ENCODE peak calls at places on chromosomes 3 and 15, in six cellular contexts. D is fibroblast of lung, W is neural progenitor cell, Y is H9, G is A549, J is A673. N is an unnamed sample.

GRCh38 chr3:82581350-82581749 is 819.9 kb upstream of the GBE1 start:
- DNase-seq in D (no peak), Y (no peak), G (no peak), J (no peak), W (no peak), N (no peak)

GRCh38 chr3:113507501-113508067 is 7.4 kb downstream of the SPICE1 start:
- DNase-seq in D (no peak), J (no peak), G (no peak), Y (no peak), W (no peak), N (no peak)

GRCh38 chr3:138082085-138082991 is 33.1 kb downstream of the DZIP1L start:
- DNase-seq in G (peak; percentile 70), W (no peak), D (peak; percentile 97), J (peak; percentile 35), Y (no peak), N (no peak)

GRCh38 chr3:99023590-99024192 is 122.2 kb upstream of the DCBLD2 start:
- DNase-seq in G (peak; percentile 41), W (peak; percentile 38), D (peak; percentile 38), Y (no peak), J (peak; percentile 74), N (peak; percentile 77)

GRCh38 chr15:47523669-47524068 is 193.6 kb upstream of the SEMA6D start:
- DNase-seq in J (peak; percentile 77), W (no peak), Y (no peak), D (peak; percentile 79), G (no peak), N (no peak)

GRCh38 chr3:72368331-72368975 is 479.8 kb downstream of the SHQ1 start:
- DNase-seq in D (peak; percentile 59), J (no peak), G (no peak), W (no peak), Y (no peak), N (no peak)

GRCh38 chr3:73674280-73674679 is 49.5 kb upstream of the PDZRN3 start:
- DNase-seq in W (peak; percentile 65), G (no peak), D (peak; percentile 83), Y (no peak), J (no peak), N (no peak)

GRCh38 chr15:90866161-90866715 is 2.1 kb upstream of the FURIN start:
- DNase-seq in G (no peak), W (no peak), Y (peak; percentile 14), D (no peak), J (no peak), N (no peak)

GRCh38 chr3:177459397-177459796 is 262.1 kb upstream of the TBL1XR1 start:
- DNase-seq in D (peak; percentile 89), W (no peak), G (no peak), J (no peak), Y (no peak), N (no peak)

GRCh38 chr3:128215290-128215689 is 62.0 kb downstream of the EEFSEC start:
- DNase-seq in D (no peak), Y (no peak), W (no peak), G (no peak), J (no peak), N (no peak)

GRCh38 chr3:128215800-128216495 is 62.7 kb downstream of the EEFSEC start:
- DNase-seq in W (no peak), Y (no peak), J (no peak), G (no peak), D (peak; percentile 4), N (no peak)

GRCh38 chr3:128218476-128218829 is 65.2 kb downstream of the EEFSEC start:
- DNase-seq in J (no peak), W (no peak), G (no peak), D (peak; percentile 77), Y (no peak), N (no peak)

GRCh38 chr3:128218858-128219257 is 65.6 kb downstream of the EEFSEC start:
- DNase-seq in Y (no peak), W (no peak), J (no peak), G (no peak), D (no peak), N (no peak)

DNA sequence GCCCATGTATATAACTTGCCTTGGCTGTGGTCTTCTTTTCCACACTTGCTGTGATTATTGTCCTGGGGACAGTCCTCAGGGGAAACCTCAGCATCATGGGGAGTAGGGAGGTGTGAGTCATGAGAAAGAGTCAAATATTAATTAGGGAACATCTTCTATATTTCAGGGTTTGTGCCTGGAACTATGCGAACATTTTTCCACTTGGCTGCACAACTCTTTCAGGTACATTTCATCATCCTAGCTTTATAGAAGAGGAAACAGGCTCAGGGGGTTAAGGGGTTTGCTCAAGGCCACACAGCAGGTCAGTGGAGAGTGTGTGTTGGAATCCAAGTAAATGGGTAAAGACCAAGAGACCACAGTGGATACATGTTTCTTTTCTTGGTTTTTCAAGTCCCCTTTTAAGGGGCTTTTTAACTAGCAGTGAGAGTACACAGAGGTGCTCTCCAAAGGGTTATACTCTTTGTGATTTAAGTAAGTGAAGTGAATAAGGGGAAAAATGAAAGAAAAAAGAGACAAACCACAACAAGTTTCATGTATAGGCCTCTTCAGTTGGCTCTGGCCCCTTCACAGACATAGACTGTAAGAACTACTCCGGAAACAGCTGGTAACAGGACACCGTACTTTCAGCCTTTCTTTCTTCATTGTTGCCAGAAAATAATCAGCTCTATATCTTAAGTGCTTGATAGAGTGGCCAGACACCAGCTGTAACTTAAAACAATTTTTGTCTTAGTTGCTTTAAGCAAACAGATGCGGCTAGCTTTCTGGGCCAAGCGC is 64.6 kb downstream of the EEFSEC start:
- DNase-seq in Y (no peak), D (no peak), W (no peak), G (no peak), J (peak; percentile 62), N (peak; percentile 48)
- H3K27ac ChIP-seq in Y (no peak overlapping the region), D (no peak overlapping the region), W (no peak overlapping the region), G (peak overlapping the region; percentile 68), J (peak overlapping the region; percentile 65), N (no peak overlapping the region)

GRCh38 chr3:31625358-31625757 is 92.6 kb downstream of the STT3B start:
- DNase-seq in G (no peak), W (peak; percentile 5), D (no peak), J (no peak), Y (no peak), N (no peak)
- H3K27ac ChIP-seq in G (no peak overlapping the region), W (no peak overlapping the region), D (no peak overlapping the region), J (no peak overlapping the region), Y (no peak overlapping the region), N (peak overlapping the region; percentile 19)

GRCh38 chr3:195906865-195907729 is 1.3 kb downstream of the TNK2 start:
- DNase-seq in Y (no peak), W (no peak), G (no peak), J (no peak), D (no peak), N (peak; percentile 64)

GRCh38 chr3:195909645-195910498 is 1.5 kb upstream of the TNK2 start:
- DNase-seq in D (peak; percentile 72), W (peak; percentile 88), Y (peak; percentile 85), J (peak; percentile 80), G (peak; percentile 66), N (peak; percentile 98)

GRCh38 chr3:195907730-195908438 is 467 bp downstream of the TNK2 start:
- DNase-seq in D (no peak), J (peak; percentile 86), Y (no peak), G (peak; percentile 32), W (no peak), N (peak; percentile 78)

GRCh38 chr3:195909294-195909644 is 918 bp upstream of the TNK2 start:
- DNase-seq in J (peak; percentile 48), W (peak; percentile 78), Y (no peak), D (no peak), G (no peak), N (peak; percentile 77)

GRCh38 chr3:195908439-195909293 is at the start of gene TNK2:
- DNase-seq in D (no peak), G (no peak), W (peak; percentile 52), J (no peak), Y (peak; percentile 53), N (peak; percentile 68)
- H3K27ac ChIP-seq in D (no peak within 1 kb of the TSS), G (peak within 1 kb of the TSS; percentile 86), W (no peak within 1 kb of the TSS), J (no peak within 1 kb of the TSS), Y (no peak within 1 kb of the TSS), N (no peak within 1 kb of the TSS)

GRCh38 chr3:51668756-51669155 is 2.3 kb upstream of the TEX264 start:
- DNase-seq in D (peak; percentile 50), Y (no peak), G (no peak), W (no peak), J (no peak), N (no peak)
- H3K27ac ChIP-seq in D (no peak overlapping the region), Y (no peak overlapping the region), G (peak overlapping the region; percentile 41), W (no peak overlapping the region), J (no peak overlapping the region), N (no peak overlapping the region)

GRCh38 chr15:74642724-74643367 is 27.2 kb downstream of the CLK3 start:
- DNase-seq in J (peak; percentile 76), D (peak; percentile 79), G (no peak), Y (no peak), W (no peak), N (no peak)
- H3K27ac ChIP-seq in J (peak overlapping the region; percentile 72), D (no peak overlapping the region), G (no peak overlapping the region), Y (no peak overlapping the region), W (peak overlapping the region; percentile 16), N (no peak overlapping the region)

DNA sequence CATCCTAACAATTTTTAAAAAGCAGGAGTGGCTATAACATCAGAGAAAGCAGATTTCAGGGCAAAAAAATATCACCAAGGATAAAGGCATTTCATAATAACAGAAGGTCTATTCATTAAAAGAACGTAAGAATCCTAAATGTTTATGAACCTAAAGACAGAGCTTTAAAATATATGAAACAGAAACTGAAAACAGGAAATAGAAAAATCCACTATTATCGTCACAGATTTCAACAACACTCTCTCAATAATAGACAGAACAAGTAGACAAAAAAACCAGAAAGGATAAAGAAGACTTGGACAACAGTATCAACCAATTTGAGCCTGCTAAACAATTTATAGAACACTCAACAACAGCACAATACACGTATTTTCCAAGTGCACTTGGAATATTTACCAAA is 71.4 kb downstream of the FBXL22 start:
- DNase-seq in Y (no peak), G (no peak), W (no peak), J (no peak), D (no peak), N (no peak)
- H3K27ac ChIP-seq in Y (no peak overlapping the region), G (no peak overlapping the region), W (no peak overlapping the region), J (no peak overlapping the region), D (no peak overlapping the region), N (no peak overlapping the region)

GRCh38 chr3:59256233-59256632 is 206.4 kb upstream of the CFAP20DC start:
- DNase-seq in G (no peak), D (no peak), Y (no peak), W (no peak), J (no peak), N (no peak)
- H3K27ac ChIP-seq in G (no peak overlapping the region), D (no peak overlapping the region), Y (no peak overlapping the region), W (no peak overlapping the region), J (no peak overlapping the region), N (no peak overlapping the region)